ENCODE peak calls at places on chromosome 10, in five cellular contexts. One of them, this sample, is unnamed.

GRCh38 chr10:14384096-14384730 is 53.5 kb upstream of the FRMD4A start:
- DNase-seq in astrocyte of the spinal cord: no peak
- DNase-seq in A673: no peak
- DNase-seq in naive thymus-derived CD4-positive, alpha-beta T cell: no peak
- DNase-seq in right cardiac atrium: no peak
- DNase-seq in this sample: no peak

GRCh38 chr10:133162910-133163856 is 3.2 kb downstream of the KNDC1 start:
- DNase-seq in astrocyte of the spinal cord: no peak
- DNase-seq in A673: no peak
- DNase-seq in naive thymus-derived CD4-positive, alpha-beta T cell: no peak
- DNase-seq in right cardiac atrium: peak
- DNase-seq in this sample: no peak

GRCh38 chr10:132065491-132066105 is at the start of gene JAKMIP3:
- DNase-seq in astrocyte of the spinal cord: peak
- DNase-seq in A673: peak
- DNase-seq in naive thymus-derived CD4-positive, alpha-beta T cell: no peak
- DNase-seq in right cardiac atrium: peak
- DNase-seq in this sample: no peak

GRCh38 chr10:123381271-123381670 is 227.1 kb downstream of the BUB3 start:
- DNase-seq in astrocyte of the spinal cord: no peak
- DNase-seq in A673: no peak
- DNase-seq in naive thymus-derived CD4-positive, alpha-beta T cell: no peak
- DNase-seq in right cardiac atrium: no peak
- DNase-seq in this sample: no peak

GRCh38 chr10:112990271-112990670 is 40.2 kb downstream of the TCF7L2 start:
- DNase-seq in astrocyte of the spinal cord: no peak
- DNase-seq in A673: no peak
- DNase-seq in naive thymus-derived CD4-positive, alpha-beta T cell: no peak
- DNase-seq in right cardiac atrium: no peak
- DNase-seq in this sample: no peak

GRCh38 chr10:99915414-99915813 is 94.3 kb downstream of the DNMBP start:
- DNase-seq in astrocyte of the spinal cord: no peak
- DNase-seq in A673: no peak
- DNase-seq in naive thymus-derived CD4-positive, alpha-beta T cell: no peak
- DNase-seq in right cardiac atrium: no peak
- DNase-seq in this sample: no peak

GRCh38 chr10:115985696-115986095 is 287.3 kb downstream of the GFRA1 start:
- DNase-seq in astrocyte of the spinal cord: peak
- DNase-seq in A673: no peak
- DNase-seq in naive thymus-derived CD4-positive, alpha-beta T cell: no peak
- DNase-seq in right cardiac atrium: no peak
- DNase-seq in this sample: no peak

GRCh38 chr10:3783313-3783689 is 1.7 kb downstream of the KLF6 start:
- DNase-seq in astrocyte of the spinal cord: no peak
- DNase-seq in A673: peak
- DNase-seq in naive thymus-derived CD4-positive, alpha-beta T cell: peak
- DNase-seq in right cardiac atrium: peak
- DNase-seq in this sample: peak

GRCh38 chr10:98488669-98489430 is 42.1 kb upstream of the HPS1 start:
- DNase-seq in astrocyte of the spinal cord: no peak
- DNase-seq in A673: no peak
- DNase-seq in naive thymus-derived CD4-positive, alpha-beta T cell: no peak
- DNase-seq in right cardiac atrium: no peak
- DNase-seq in this sample: no peak

GRCh38 chr10:99233000-99233679 is 2.5 kb downstream of the HPSE2 start:
- DNase-seq in astrocyte of the spinal cord: no peak
- DNase-seq in A673: no peak
- DNase-seq in naive thymus-derived CD4-positive, alpha-beta T cell: no peak
- DNase-seq in right cardiac atrium: no peak
- DNase-seq in this sample: no peak

GRCh38 chr10:42707229-42707628 is 68.9 kb upstream of the ZNF33B start:
- DNase-seq in astrocyte of the spinal cord: no peak
- DNase-seq in A673: no peak
- DNase-seq in naive thymus-derived CD4-positive, alpha-beta T cell: no peak
- DNase-seq in right cardiac atrium: no peak
- DNase-seq in this sample: no peak

GRCh38 chr10:1754506-1755177 is 17.3 kb upstream of the ADARB2 start:
- DNase-seq in astrocyte of the spinal cord: no peak
- DNase-seq in A673: no peak
- DNase-seq in naive thymus-derived CD4-positive, alpha-beta T cell: no peak
- DNase-seq in right cardiac atrium: no peak
- DNase-seq in this sample: no peak

GRCh38 chr10:3065622-3066021 is 1.7 kb upstream of the PFKP start:
- DNase-seq in astrocyte of the spinal cord: no peak
- DNase-seq in A673: no peak
- DNase-seq in naive thymus-derived CD4-positive, alpha-beta T cell: no peak
- DNase-seq in right cardiac atrium: no peak
- DNase-seq in this sample: no peak

GRCh38 chr10:61941202-61941651 is 39.7 kb downstream of the ARID5B start:
- DNase-seq in astrocyte of the spinal cord: no peak
- DNase-seq in A673: peak
- DNase-seq in naive thymus-derived CD4-positive, alpha-beta T cell: no peak
- DNase-seq in right cardiac atrium: no peak
- DNase-seq in this sample: no peak

GRCh38 chr10:45817130-45817859 is 30.0 kb downstream of the AGAP4 start:
- DNase-seq in astrocyte of the spinal cord: no peak
- DNase-seq in A673: no peak
- DNase-seq in naive thymus-derived CD4-positive, alpha-beta T cell: no peak
- DNase-seq in right cardiac atrium: no peak
- DNase-seq in this sample: no peak

GRCh38 chr10:117461766-117462423 is 80.7 kb upstream of the EMX2 start:
- DNase-seq in astrocyte of the spinal cord: peak
- DNase-seq in A673: peak
- DNase-seq in naive thymus-derived CD4-positive, alpha-beta T cell: no peak
- DNase-seq in right cardiac atrium: peak
- DNase-seq in this sample: no peak

GRCh38 chr10:98357208-98357836 is 57.7 kb downstream of the PYROXD2 start:
- DNase-seq in astrocyte of the spinal cord: peak
- DNase-seq in A673: no peak
- DNase-seq in naive thymus-derived CD4-positive, alpha-beta T cell: no peak
- DNase-seq in right cardiac atrium: no peak
- DNase-seq in this sample: no peak

GRCh38 chr10:4134701-4135100 is 349.7 kb upstream of the KLF6 start:
- DNase-seq in astrocyte of the spinal cord: no peak
- DNase-seq in A673: no peak
- DNase-seq in naive thymus-derived CD4-positive, alpha-beta T cell: no peak
- DNase-seq in right cardiac atrium: no peak
- DNase-seq in this sample: no peak

GRCh38 chr10:3852147-3852904 is 67.3 kb upstream of the KLF6 start:
- DNase-seq in astrocyte of the spinal cord: peak
- DNase-seq in A673: peak
- DNase-seq in naive thymus-derived CD4-positive, alpha-beta T cell: peak
- DNase-seq in right cardiac atrium: no peak
- DNase-seq in this sample: no peak

GRCh38 chr10:129332476-129332875 is 134.6 kb upstream of the MGMT start:
- DNase-seq in astrocyte of the spinal cord: no peak
- DNase-seq in A673: peak
- DNase-seq in naive thymus-derived CD4-positive, alpha-beta T cell: no peak
- DNase-seq in right cardiac atrium: no peak
- DNase-seq in this sample: peak

GRCh38 chr10:5698062-5698461 is 13.4 kb downstream of the TASOR2 start:
- DNase-seq in astrocyte of the spinal cord: no peak
- DNase-seq in A673: no peak
- DNase-seq in naive thymus-derived CD4-positive, alpha-beta T cell: no peak
- DNase-seq in right cardiac atrium: no peak
- DNase-seq in this sample: no peak

GRCh38 chr10:77069020-77069419 is 568.6 kb downstream of the KCNMA1 start:
- DNase-seq in astrocyte of the spinal cord: no peak
- DNase-seq in A673: no peak
- DNase-seq in naive thymus-derived CD4-positive, alpha-beta T cell: no peak
- DNase-seq in right cardiac atrium: no peak
- DNase-seq in this sample: no peak

GRCh38 chr10:114250246-114250645 is 11.2 kb downstream of the VWA2 start:
- DNase-seq in astrocyte of the spinal cord: no peak
- DNase-seq in A673: no peak
- DNase-seq in naive thymus-derived CD4-positive, alpha-beta T cell: no peak
- DNase-seq in right cardiac atrium: no peak
- DNase-seq in this sample: no peak

GRCh38 chr10:58511765-58512469 is 755 bp upstream of the BICC1 start:
- DNase-seq in astrocyte of the spinal cord: no peak
- DNase-seq in A673: peak
- DNase-seq in naive thymus-derived CD4-positive, alpha-beta T cell: no peak
- DNase-seq in right cardiac atrium: peak
- DNase-seq in this sample: no peak
- H3K4me3 ChIP-seq in astrocyte of the spinal cord: peak
- H3K4me3 ChIP-seq in A673: peak
- H3K4me3 ChIP-seq in naive thymus-derived CD4-positive, alpha-beta T cell: no peak
- H3K4me3 ChIP-seq in right cardiac atrium: peak
- H3K4me3 ChIP-seq in this sample: peak

GRCh38 chr10:101782811-101783735 is at the start of gene NPM3:
- DNase-seq in astrocyte of the spinal cord: peak
- DNase-seq in A673: peak
- DNase-seq in naive thymus-derived CD4-positive, alpha-beta T cell: peak
- DNase-seq in right cardiac atrium: peak
- DNase-seq in this sample: peak

GRCh38 chr10:101781984-101782810 is 1.0 kb downstream of the NPM3 start:
- DNase-seq in astrocyte of the spinal cord: no peak
- DNase-seq in A673: no peak
- DNase-seq in naive thymus-derived CD4-positive, alpha-beta T cell: no peak
- DNase-seq in right cardiac atrium: peak
- DNase-seq in this sample: no peak

GRCh38 chr10:101784558-101784957 is 1.3 kb upstream of the NPM3 start:
- DNase-seq in astrocyte of the spinal cord: no peak
- DNase-seq in A673: no peak
- DNase-seq in naive thymus-derived CD4-positive, alpha-beta T cell: no peak
- DNase-seq in right cardiac atrium: no peak
- DNase-seq in this sample: no peak

GRCh38 chr10:101785801-101786200 is 2.6 kb upstream of the NPM3 start:
- DNase-seq in astrocyte of the spinal cord: no peak
- DNase-seq in A673: no peak
- DNase-seq in naive thymus-derived CD4-positive, alpha-beta T cell: no peak
- DNase-seq in right cardiac atrium: no peak
- DNase-seq in this sample: no peak

GRCh38 chr10:101783736-101784118 is 481 bp upstream of the NPM3 start:
- DNase-seq in astrocyte of the spinal cord: no peak
- DNase-seq in A673: peak
- DNase-seq in naive thymus-derived CD4-positive, alpha-beta T cell: no peak
- DNase-seq in right cardiac atrium: peak
- DNase-seq in this sample: no peak
- H3K4me3 ChIP-seq in astrocyte of the spinal cord: peak
- H3K4me3 ChIP-seq in A673: peak
- H3K4me3 ChIP-seq in naive thymus-derived CD4-positive, alpha-beta T cell: peak
- H3K4me3 ChIP-seq in right cardiac atrium: peak
- H3K4me3 ChIP-seq in this sample: peak

GRCh38 chr10:92413011-92413410 is 122.0 kb downstream of the MARCHF5 start:
- DNase-seq in astrocyte of the spinal cord: no peak
- DNase-seq in A673: peak
- DNase-seq in naive thymus-derived CD4-positive, alpha-beta T cell: no peak
- DNase-seq in right cardiac atrium: no peak
- DNase-seq in this sample: no peak
- H3K4me3 ChIP-seq in astrocyte of the spinal cord: no peak
- H3K4me3 ChIP-seq in A673: no peak
- H3K4me3 ChIP-seq in naive thymus-derived CD4-positive, alpha-beta T cell: no peak
- H3K4me3 ChIP-seq in right cardiac atrium: no peak
- H3K4me3 ChIP-seq in this sample: no peak

DNA sequence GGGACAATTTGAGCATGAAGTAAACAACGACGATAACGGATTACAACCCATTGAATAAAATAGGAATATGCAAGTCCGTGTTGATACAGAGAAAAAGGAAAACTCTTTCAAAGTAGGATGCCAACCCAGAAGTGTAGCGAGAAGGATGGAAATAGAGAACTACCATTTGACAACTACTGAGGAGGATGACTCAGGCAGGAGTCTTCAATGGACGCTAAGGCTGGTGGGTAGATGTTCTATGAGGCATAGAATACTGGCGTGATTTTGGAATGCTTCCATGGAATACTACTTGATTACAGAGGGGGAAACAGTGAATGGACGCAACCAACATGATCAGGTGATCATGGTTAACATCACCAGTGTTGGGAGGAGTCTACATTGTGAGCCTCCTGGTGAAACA is 828 bp upstream of the CFAP70 start:
- DNase-seq in astrocyte of the spinal cord: no peak
- DNase-seq in A673: no peak
- DNase-seq in naive thymus-derived CD4-positive, alpha-beta T cell: no peak
- DNase-seq in right cardiac atrium: no peak
- DNase-seq in this sample: no peak
- H3K4me3 ChIP-seq in astrocyte of the spinal cord: no peak
- H3K4me3 ChIP-seq in A673: peak
- H3K4me3 ChIP-seq in naive thymus-derived CD4-positive, alpha-beta T cell: no peak
- H3K4me3 ChIP-seq in right cardiac atrium: no peak
- H3K4me3 ChIP-seq in this sample: no peak

GRCh38 chr10:8052970-8053445 is 1.5 kb upstream of the GATA3 start:
- DNase-seq in astrocyte of the spinal cord: no peak
- DNase-seq in A673: no peak
- DNase-seq in naive thymus-derived CD4-positive, alpha-beta T cell: peak
- DNase-seq in right cardiac atrium: no peak
- DNase-seq in this sample: no peak
- H3K4me3 ChIP-seq in astrocyte of the spinal cord: no peak
- H3K4me3 ChIP-seq in A673: peak
- H3K4me3 ChIP-seq in naive thymus-derived CD4-positive, alpha-beta T cell: no peak
- H3K4me3 ChIP-seq in right cardiac atrium: no peak
- H3K4me3 ChIP-seq in this sample: peak